ENCODE peak calls at places on chromosomes 1 and 21, in seven cellular contexts. I is activated naive CD4-positive, alpha-beta T cell; N is globus pallidus; U is HTR-8/SVneo; A is head of caudate nucleus; D is skeletal muscle cell; T is NCI-H1105. S is an unnamed sample.

GRCh38 chr21:31119199-31119598 is 80.9 kb upstream of the KRTAP19-8 start:
- DNase-seq in A (peak), D (no peak), N (no peak), U (no peak), I (no peak), T (no peak), S (no peak)

GRCh38 chr21:39003982-39004775 is 179.1 kb downstream of the PSMG1 start:
- DNase-seq in D (no peak), U (no peak), A (no peak), N (no peak), T (no peak), I (no peak), S (no peak)

GRCh38 chr1:72636636-72637035 is 354.3 kb upstream of the NEGR1 start:
- DNase-seq in I (no peak), D (no peak), U (no peak), A (no peak), N (no peak), T (no peak), S (peak)

GRCh38 chr1:161506336-161507223 is 1.3 kb downstream of the FCGR2A start:
- DNase-seq in D (no peak), I (no peak), T (peak), N (no peak), U (no peak), A (no peak), S (no peak)

GRCh38 chr21:36209626-36210171 is 53.1 kb downstream of the DOP1B start:
- DNase-seq in A (peak), U (peak), I (no peak), N (peak), D (no peak), T (peak), S (peak)

GRCh38 chr1:213715182-213715581 is 272.6 kb upstream of the PROX1 start:
- DNase-seq in I (no peak), T (no peak), U (no peak), N (no peak), A (no peak), D (no peak), S (no peak)

GRCh38 chr1:58652351-58653184 is 47.3 kb downstream of the MYSM1 start:
- DNase-seq in T (peak), D (peak), I (no peak), A (peak), U (peak), N (peak), S (peak)

GRCh38 chr1:205527931-205528330 is 23.5 kb downstream of the CDK18 start:
- DNase-seq in D (no peak), U (no peak), T (no peak), N (no peak), A (no peak), I (no peak), S (no peak)

GRCh38 chr1:84505167-84506001 is 802 bp upstream of the SPATA1 start:
- DNase-seq in T (peak), I (peak), A (no peak), D (peak), N (peak), U (peak), S (peak)

GRCh38 chr1:221829327-221830011 is 87.6 kb upstream of the DUSP10 start:
- DNase-seq in D (peak), U (peak), T (no peak), A (no peak), N (no peak), I (no peak), S (peak)

GRCh38 chr1:146012703-146013565 is 8.6 kb downstream of the HJV start:
- DNase-seq in T (peak), D (no peak), I (no peak), A (peak), U (peak), N (peak), S (peak)

GRCh38 chr1:115496904-115497527 is 144.8 kb upstream of the VANGL1 start:
- DNase-seq in N (no peak), D (no peak), I (no peak), T (no peak), U (peak), A (peak), S (peak)

GRCh38 chr1:20589331-20590312 is 725 bp downstream of the CDA start:
- DNase-seq in N (no peak), D (peak), A (no peak), I (no peak), T (no peak), U (no peak), S (peak)

GRCh38 chr1:66490817-66491216 is 43.1 kb upstream of the SGIP1 start:
- DNase-seq in I (no peak), N (no peak), T (no peak), D (no peak), U (no peak), A (no peak), S (no peak)

GRCh38 chr21:29238052-29238966 is 60.4 kb upstream of the BACH1 start:
- DNase-seq in D (peak), N (no peak), T (no peak), I (no peak), A (no peak), U (no peak), S (no peak)

GRCh38 chr1:89637496-89637895 is 4.6 kb downstream of the LRRC8C start:
- DNase-seq in A (no peak), D (no peak), I (no peak), T (no peak), U (no peak), N (no peak), S (no peak)

GRCh38 chr1:235725493-235725892 is 75.9 kb upstream of the GNG4 start:
- DNase-seq in I (no peak), A (no peak), U (no peak), N (no peak), T (no peak), D (no peak), S (no peak)

GRCh38 chr1:22258696-22259095 is 115.8 kb upstream of the WNT4 start:
- DNase-seq in A (no peak), U (no peak), N (no peak), D (no peak), I (no peak), T (no peak), S (no peak)

GRCh38 chr1:22018583-22019559 is 17.4 kb downstream of the CELA3A start:
- DNase-seq in D (peak), A (peak), N (peak), T (no peak), I (no peak), U (peak), S (peak)

GRCh38 chr1:201633811-201634210 is 94.9 kb downstream of the NAV1 start:
- DNase-seq in I (no peak), D (no peak), T (peak), A (no peak), U (no peak), N (no peak), S (peak)

GRCh38 chr1:48182441-48182840 is 40.1 kb upstream of the SLC5A9 start:
- DNase-seq in U (no peak), N (no peak), D (no peak), I (no peak), A (no peak), T (peak), S (no peak)

GRCh38 chr1:48245106-48245505 is 22.6 kb downstream of the SLC5A9 start:
- DNase-seq in I (no peak), N (peak), A (no peak), U (no peak), T (no peak), D (no peak), S (no peak)

GRCh38 chr1:228735871-228736586 is 750 bp downstream of the RHOU start:
- DNase-seq in D (no peak), I (no peak), A (no peak), N (peak), U (peak), T (no peak), S (peak)

S was measured in SJCRH30.